ENCODE peak calls at places on chromosomes 12 and 14, in eight cellular contexts. G is fibroblast of the aortic adventitia, F is bronchial epithelial cell, P is GM12865, T is cardiac muscle cell, V is HCT116, W is cardiac fibroblast, B is suprapubic skin. A is an unnamed sample.

GRCh38 chr12:116426391-116427136 is 132.6 kb upstream of the MAP1LC3B2 start:
- DNase-seq in W (peak; percentile 99), T (peak; percentile 55), V (peak; percentile 87), P (no peak), G (peak; percentile 99), F (peak; percentile 80), B (peak; percentile 87), A (peak; percentile 51)

GRCh38 chr14:76904740-76905569 is 78.7 kb downstream of the LRRC74A start:
- DNase-seq in V (peak; percentile 87), F (peak; percentile 98), T (no peak), G (peak; percentile 85), B (no peak), W (peak; percentile 92), P (peak; percentile 89), A (no peak)

GRCh38 chr12:115433014-115433634 is 749.1 kb upstream of the TBX3 start:
- DNase-seq in T (no peak), B (no peak), F (no peak), G (no peak), V (no peak), W (no peak), P (no peak), A (no peak)

GRCh38 chr12:62471734-62472133 is 5.1 kb downstream of the MON2 start:
- DNase-seq in B (no peak), V (no peak), G (no peak), P (no peak), W (no peak), F (no peak), T (no peak), A (no peak)

GRCh38 chr12:40152783-40153383 is 47.0 kb upstream of the SLC2A13 start:
- DNase-seq in T (peak; percentile 52), P (peak; percentile 70), W (peak; percentile 58), B (no peak), F (peak; percentile 68), G (peak; percentile 71), V (peak; percentile 24), A (peak; percentile 37)

GRCh38 chr14:60509438-60510253 is 700 bp downstream of the SIX6 start:
- DNase-seq in G (no peak), T (no peak), B (no peak), V (no peak), F (no peak), P (no peak), W (no peak), A (no peak)

GRCh38 chr14:37591311-37591940 is 3.6 kb downstream of the FOXA1 start:
- DNase-seq in T (no peak), F (peak; percentile 59), V (no peak), P (no peak), B (no peak), G (no peak), W (no peak), A (peak; percentile 90)

GRCh38 chr12:73625226-73625625 is 912.4 kb upstream of the ATXN7L3B start:
- DNase-seq in F (no peak), G (no peak), V (no peak), W (no peak), B (no peak), P (no peak), T (no peak), A (no peak)

DNA sequence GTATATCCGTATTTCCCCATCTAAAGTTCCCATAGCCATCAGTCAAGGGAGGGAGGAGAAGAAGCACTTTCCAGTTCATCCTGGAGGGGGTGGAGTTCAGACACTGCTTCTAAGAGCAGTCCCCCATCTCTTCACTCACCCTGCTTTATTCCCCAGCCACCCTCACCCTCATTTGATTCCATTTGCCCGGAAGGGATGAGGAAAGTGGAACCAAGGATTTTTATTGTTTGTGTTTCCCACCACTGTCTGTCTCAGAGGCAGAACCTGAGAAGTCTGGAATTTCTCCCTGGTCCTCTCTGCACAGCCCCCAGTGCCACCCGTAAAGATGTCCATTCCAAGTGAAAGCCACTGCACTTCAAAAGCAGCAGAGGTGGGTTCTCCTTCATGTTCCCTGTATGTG is 134.2 kb upstream of the HIF1A start:
- DNase-seq in G (peak; percentile 69), F (peak; percentile 54), T (no peak), V (no peak), B (no peak), W (peak; percentile 83), P (no peak), A (no peak)
- TF ChIP-seq CTCF in G (peak; percentile 39), F (no peak), T (peak; percentile 35), V (no peak), B (no peak), W (peak; percentile 35), P (no peak), A (no peak)

GRCh38 chr12:31928246-31929139 is 30.7 kb upstream of the RESF1 start:
- DNase-seq in W (no peak), V (no peak), G (no peak), B (no peak), P (peak; percentile 63), T (no peak), F (peak; percentile 27), A (no peak)

GRCh38 chr12:31929140-31929526 is 30.1 kb upstream of the RESF1 start:
- DNase-seq in V (no peak), G (no peak), B (no peak), P (peak; percentile 32), W (no peak), T (no peak), F (no peak), A (no peak)

DNA sequence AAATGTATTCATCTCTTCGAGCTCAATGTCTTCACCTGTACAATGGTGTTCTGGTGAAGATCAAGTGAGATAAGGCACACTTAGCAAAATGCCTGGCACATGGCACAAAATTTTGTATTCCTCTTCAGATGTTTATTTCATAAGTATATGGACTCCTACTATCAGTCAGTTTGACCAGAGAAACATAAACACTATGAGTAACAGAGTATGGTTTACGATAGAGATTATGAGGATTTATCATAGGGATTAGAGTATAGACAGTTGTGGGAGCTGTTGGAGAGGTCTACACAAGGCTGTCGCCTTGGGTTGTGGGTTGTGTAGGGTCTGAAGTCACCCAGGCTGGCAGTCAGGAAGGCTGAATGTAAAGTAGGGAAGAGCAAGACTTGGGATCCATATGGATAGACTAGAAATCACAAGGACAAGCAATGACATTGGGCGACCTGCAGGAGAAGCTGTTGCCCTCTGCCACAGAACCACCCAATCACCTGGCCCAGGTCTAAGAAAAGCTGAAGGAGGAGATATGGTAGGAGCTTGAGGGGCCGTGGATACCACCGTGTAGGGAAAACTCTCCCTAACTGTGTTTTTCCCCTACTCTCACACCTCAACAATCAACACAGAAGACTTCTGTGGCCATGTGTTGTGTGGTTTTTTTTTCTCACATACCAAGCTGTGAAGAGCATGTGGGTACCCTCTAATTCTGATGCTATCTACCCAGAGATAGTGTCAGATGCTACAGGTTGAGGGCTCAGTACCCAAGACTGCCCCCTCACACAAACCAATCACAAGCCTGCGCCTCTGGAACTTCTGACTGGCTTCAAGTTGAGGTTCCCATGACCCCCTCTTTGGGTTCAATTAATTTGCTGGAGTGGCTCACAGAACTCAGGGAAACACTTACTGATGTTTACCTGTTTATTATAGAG is 27.2 kb upstream of the RESF1 start:
- DNase-seq in F (no peak), G (no peak), W (no peak), P (no peak), V (no peak), T (no peak), B (no peak), A (no peak)
- TF ChIP-seq CTCF in F (no peak), G (no peak), W (no peak), P (no peak), V (no peak), T (no peak), B (no peak), A (no peak)

GRCh38 chr12:106034316-106034715 is 104.4 kb downstream of the NUAK1 start:
- DNase-seq in B (no peak), W (no peak), T (no peak), V (no peak), F (no peak), G (no peak), P (no peak), A (no peak)

GRCh38 chr12:106031736-106032135 is 107.0 kb downstream of the NUAK1 start:
- DNase-seq in P (no peak), B (no peak), V (no peak), W (no peak), F (peak; percentile 8), G (no peak), T (no peak), A (no peak)

GRCh38 chr12:106030210-106031175 is 108.3 kb downstream of the NUAK1 start:
- DNase-seq in B (no peak), W (peak; percentile 92), P (no peak), T (no peak), V (no peak), F (peak; percentile 87), G (peak; percentile 92), A (peak; percentile 55)

GRCh38 chr12:106033161-106033675 is 105.5 kb downstream of the NUAK1 start:
- DNase-seq in W (no peak), B (no peak), V (no peak), T (no peak), P (no peak), F (no peak), G (no peak), A (no peak)

DNA sequence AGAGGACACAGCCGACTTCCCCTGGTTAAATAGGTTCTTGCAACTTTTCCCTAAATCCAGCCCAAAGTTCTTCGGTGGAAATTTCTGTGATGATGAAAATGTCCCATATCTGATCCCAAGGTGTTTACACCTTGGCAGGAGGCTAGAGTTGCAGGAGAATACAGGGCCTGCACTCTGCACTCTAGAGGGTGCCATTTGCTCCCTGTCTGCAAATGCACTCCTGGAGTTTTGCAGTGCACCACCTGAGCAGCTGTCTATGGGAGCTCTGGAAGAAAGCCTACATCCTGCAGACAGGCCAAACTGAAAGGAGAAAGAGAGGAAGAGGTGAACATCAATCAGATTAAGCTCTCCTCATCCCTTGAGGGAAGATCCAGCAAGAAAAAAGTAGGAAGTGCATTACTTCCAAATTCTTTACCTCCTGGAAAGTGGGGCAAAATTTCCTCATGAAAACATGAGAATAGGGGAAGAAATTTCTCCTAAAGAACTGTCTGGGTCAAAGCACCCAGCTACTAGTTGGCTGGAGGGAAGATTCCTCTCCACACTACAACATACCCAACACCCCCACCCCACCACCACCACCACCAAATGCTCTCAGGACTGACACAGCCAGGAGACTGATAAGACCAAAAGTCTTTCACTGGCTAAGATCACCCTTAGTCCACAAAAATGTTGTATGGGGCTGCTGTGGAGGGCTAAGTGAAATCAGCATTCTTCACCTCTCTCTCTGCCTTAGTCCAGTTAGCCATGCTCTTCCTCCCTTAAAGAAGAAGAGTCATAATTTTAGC is 106.4 kb downstream of the NUAK1 start:
- DNase-seq in W (peak; percentile 33), G (peak; percentile 57), B (no peak), F (peak; percentile 21), T (no peak), P (no peak), V (no peak), A (no peak)
- TF ChIP-seq CTCF in W (no peak), G (no peak), B (no peak), F (peak; percentile 25), T (peak; percentile 15), P (no peak), V (peak; percentile 30), A (no peak)

GRCh38 chr12:111143216-111143756 is 222.9 kb upstream of the MYL2 start:
- DNase-seq in P (no peak), V (no peak), F (no peak), B (no peak), G (no peak), W (no peak), T (no peak), A (no peak)

GRCh38 chr12:111141205-111141604 is 220.8 kb upstream of the MYL2 start:
- DNase-seq in V (no peak), P (no peak), G (no peak), W (no peak), T (no peak), B (no peak), F (no peak), A (no peak)

GRCh38 chr12:111135293-111135832 is 215.0 kb upstream of the MYL2 start:
- DNase-seq in P (no peak), G (no peak), V (no peak), T (no peak), F (no peak), B (no peak), W (no peak), A (no peak)

DNA sequence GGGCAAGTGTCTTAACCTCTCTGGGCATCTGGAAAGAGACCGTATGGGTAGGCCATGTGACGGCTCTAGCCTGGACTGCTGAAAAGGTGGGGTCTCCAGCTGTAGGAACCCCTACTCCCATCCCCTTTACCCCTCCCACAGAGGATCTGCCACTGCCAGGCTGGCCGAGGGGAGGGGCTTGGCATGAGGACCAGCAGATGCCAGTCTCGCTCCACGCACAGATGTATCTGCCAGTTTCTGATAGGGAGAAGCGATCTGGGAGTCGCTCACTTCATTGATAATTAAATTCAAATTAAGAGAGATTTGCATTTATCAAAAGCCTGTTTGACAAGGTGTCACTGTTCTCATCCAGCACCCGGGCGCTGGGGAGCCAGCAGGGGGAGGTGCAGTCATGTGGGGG is 217.6 kb upstream of the MYL2 start:
- DNase-seq in W (no peak), F (no peak), V (no peak), G (no peak), B (no peak), P (no peak), T (no peak), A (no peak)
- TF ChIP-seq CTCF in W (no peak), F (no peak), V (no peak), G (no peak), B (no peak), P (no peak), T (no peak), A (no peak)

A was measured in Calu3.